ENCODE peak calls at places on chromosomes 12 and 14, in eight cellular contexts. J is heart right ventricle; I is RPMI7951; V is NCI-H345; Y is choroid plexus epithelial cell; E is activated CD8-positive, alpha-beta memory T cell treated with anti-CD3 and anti-CD28 coated beads for 24 hours; W is GM06990; L is GDM1. X is an unnamed sample.

GRCh38 chr14:93081875-93082570 is 33.7 kb downstream of the ITPK1 start:
- DNase-seq in J (no peak), I (no peak), V (no peak), Y (no peak), E (peak; percentile 80), W (no peak), L (no peak), X (peak; percentile 36)

GRCh38 chr14:61477845-61478438 is 156.6 kb downstream of the PRKCH start:
- DNase-seq in J (peak; percentile 81), I (peak; percentile 83), V (peak; percentile 9), Y (peak; percentile 85), E (no peak), W (peak; percentile 59), L (no peak), X (peak; percentile 84)

GRCh38 chr12:94172031-94172430 is 23.7 kb downstream of the PLXNC1 start:
- DNase-seq in J (no peak), I (peak; percentile 59), V (no peak), Y (peak; percentile 76), E (no peak), W (no peak), L (no peak), X (no peak)

GRCh38 chr14:33669111-33669510 is 281.8 kb downstream of the EGLN3 start:
- DNase-seq in J (no peak), I (no peak), V (no peak), Y (peak; percentile 24), E (no peak), W (no peak), L (no peak), X (no peak)

GRCh38 chr12:116306536-116306935 is 29.0 kb upstream of the MED13L start:
- DNase-seq in J (no peak), I (no peak), V (no peak), Y (no peak), E (no peak), W (no peak), L (no peak), X (no peak)

GRCh38 chr12:4108803-4109345 is 164.7 kb upstream of the CCND2 start:
- DNase-seq in J (no peak), I (no peak), V (no peak), Y (no peak), E (peak; percentile 50), W (no peak), L (no peak), X (no peak)

GRCh38 chr12:114762490-114763110 is 78.6 kb upstream of the TBX3 start:
- DNase-seq in J (peak; percentile 25), I (peak; percentile 69), V (no peak), Y (peak; percentile 78), E (no peak), W (no peak), L (peak; percentile 37), X (no peak)

GRCh38 chr12:91370086-91370868 is 187.7 kb upstream of the DCN start:
- DNase-seq in J (no peak), I (no peak), V (no peak), Y (no peak), E (no peak), W (no peak), L (no peak), X (no peak)

GRCh38 chr12:124792961-124793441 is 70.7 kb downstream of the SCARB1 start:
- DNase-seq in J (no peak), I (peak; percentile 32), V (no peak), Y (peak; percentile 81), E (no peak), W (no peak), L (no peak), X (no peak)

GRCh38 chr12:68119724-68120211 is 39.8 kb downstream of the IFNG start:
- DNase-seq in J (no peak), I (no peak), V (peak; percentile 72), Y (no peak), E (peak; percentile 83), W (peak; percentile 41), L (no peak), X (no peak)

GRCh38 chr14:94690486-94690885 is 78.3 kb downstream of the SERPINA3 start:
- DNase-seq in J (no peak), I (no peak), V (no peak), Y (no peak), E (no peak), W (no peak), L (no peak), X (no peak)

GRCh38 chr12:51828951-51829581 is 19.5 kb downstream of the FIGNL2 start:
- DNase-seq in J (no peak), I (no peak), V (peak; percentile 93), Y (no peak), E (no peak), W (no peak), L (no peak), X (no peak)

GRCh38 chr14:28759056-28759657 is 7.4 kb upstream of the FOXG1 start:
- DNase-seq in J (no peak), I (no peak), V (no peak), Y (no peak), E (no peak), W (no peak), L (no peak), X (no peak)

GRCh38 chr14:101200650-101201516 is 297.4 kb upstream of the RTL1 start:
- DNase-seq in J (no peak), I (no peak), V (no peak), Y (no peak), E (peak; percentile 33), W (no peak), L (no peak), X (peak; percentile 18)

GRCh38 chr12:59382678-59383425 is 213.0 kb upstream of the SLC16A7 start:
- DNase-seq in J (no peak), I (no peak), V (no peak), Y (peak; percentile 12), E (no peak), W (no peak), L (no peak), X (no peak)

GRCh38 chr14:37466003-37466622 is 128.9 kb downstream of the FOXA1 start:
- DNase-seq in J (no peak), I (no peak), V (no peak), Y (no peak), E (no peak), W (no peak), L (no peak), X (no peak)

GRCh38 chr12:68292157-68292940 is 38.9 kb upstream of the IL22 start:
- DNase-seq in J (no peak), I (no peak), V (no peak), Y (no peak), E (no peak), W (no peak), L (no peak), X (no peak)

GRCh38 chr14:84523746-84524145 is 1006.2 kb upstream of the FLRT2 start:
- DNase-seq in J (no peak), I (no peak), V (no peak), Y (no peak), E (no peak), W (no peak), L (no peak), X (no peak)

GRCh38 chr14:34081126-34081575 is 130.3 kb upstream of the EGLN3 start:
- DNase-seq in J (no peak), I (peak; percentile 60), V (no peak), Y (peak; percentile 65), E (no peak), W (no peak), L (no peak), X (no peak)

GRCh38 chr14:96895658-96896271 is 98.6 kb downstream of the VRK1 start:
- DNase-seq in J (no peak), I (no peak), V (no peak), Y (no peak), E (no peak), W (no peak), L (no peak), X (no peak)

GRCh38 chr12:52907092-52907810 is 2.4 kb upstream of the KRT8 start:
- DNase-seq in J (peak; percentile 55), I (peak; percentile 31), V (peak; percentile 86), Y (peak; percentile 42), E (no peak), W (no peak), L (no peak), X (peak; percentile 80)

GRCh38 chr12:117671734-117672133 is 297.1 kb downstream of the KSR2 start:
- DNase-seq in J (no peak), I (peak; percentile 57), V (peak; percentile 32), Y (peak; percentile 1), E (no peak), W (no peak), L (no peak), X (no peak)

GRCh38 chr12:61780435-61780834 is 479.8 kb upstream of the USP15 start:
- DNase-seq in J (no peak), I (no peak), V (no peak), Y (no peak), E (no peak), W (no peak), L (no peak), X (no peak)

GRCh38 chr14:101118746-101119610 is 215.5 kb upstream of the RTL1 start:
- DNase-seq in J (no peak), I (no peak), V (no peak), Y (no peak), E (peak; percentile 38), W (no peak), L (no peak), X (peak; percentile 76)

GRCh38 chr12:124694846-124695497 is 127.6 kb upstream of the NCOR2 start:
- DNase-seq in J (peak; percentile 62), I (peak; percentile 90), V (no peak), Y (peak; percentile 73), E (no peak), W (no peak), L (no peak), X (no peak)

GRCh38 chr14:101808020-101808641 is 46.6 kb downstream of the PPP2R5C start:
- DNase-seq in J (no peak), I (peak; percentile 23), V (no peak), Y (no peak), E (no peak), W (no peak), L (no peak), X (no peak)

GRCh38 chr12:843609-844008 is 91.2 kb downstream of the WNK1 start:
- DNase-seq in J (no peak), I (peak; percentile 5), V (no peak), Y (peak; percentile 48), E (no peak), W (no peak), L (no peak), X (no peak)

GRCh38 chr12:179131-179884 is 34.6 kb downstream of the SLC6A12 start:
- DNase-seq in J (peak; percentile 59), I (no peak), V (peak; percentile 80), Y (no peak), E (no peak), W (no peak), L (no peak), X (no peak)

GRCh38 chr12:51517800-51518199 is 73.2 kb upstream of the SCN8A start:
- DNase-seq in J (no peak), I (peak; percentile 10), V (no peak), Y (no peak), E (no peak), W (no peak), L (no peak), X (no peak)

GRCh38 chr12:64825143-64826011 is 930 bp downstream of the TBC1D30 start:
- DNase-seq in J (no peak), I (no peak), V (peak; percentile 80), Y (no peak), E (peak; percentile 58), W (peak; percentile 29), L (no peak), X (peak; percentile 67)

GRCh38 chr14:22070119-22070982 is 396.7 kb upstream of the OR4E1 start:
- DNase-seq in J (peak; percentile 34), I (peak; percentile 3), V (no peak), Y (peak; percentile 11), E (peak; percentile 61), W (no peak), L (peak; percentile 66), X (peak; percentile 62)

GRCh38 chr12:3201741-3202500 is 124.7 kb downstream of the TSPAN9 start:
- DNase-seq in J (no peak), I (no peak), V (no peak), Y (no peak), E (no peak), W (no peak), L (no peak), X (no peak)

GRCh38 chr12:65184176-65184857 is 14.9 kb downstream of the LEMD3 start:
- DNase-seq in J (no peak), I (no peak), V (no peak), Y (no peak), E (no peak), W (no peak), L (no peak), X (no peak)

GRCh38 chr12:92059976-92060375 is 85.7 kb downstream of the BTG1 start:
- DNase-seq in J (no peak), I (peak; percentile 73), V (no peak), Y (peak; percentile 84), E (no peak), W (no peak), L (no peak), X (no peak)